ENCODE peak calls at places on chromosomes 12 and 14, in ten cellular contexts. H, C, I, T, L, U, Q, N, B and D are unnamed samples.

GRCh38 chr12:67766370-67766769 is 117.8 kb downstream of the DYRK2 start:
- DNase-seq in T (no peak), C (no peak), U (peak), N (no peak), B (no peak), Q (no peak), H (peak), L (no peak), I (no peak), D (no peak)

GRCh38 chr14:74583689-74584434 is 28.2 kb downstream of the LTBP2 start:
- DNase-seq in T (peak), I (no peak), Q (no peak), N (peak), H (peak), L (no peak), U (peak), B (peak), C (no peak), D (peak)

GRCh38 chr14:31781578-31781977 is 220.4 kb downstream of the NUBPL start:
- DNase-seq in U (no peak), T (no peak), L (no peak), B (no peak), N (no peak), I (peak), H (no peak), Q (no peak), C (no peak), D (no peak)

GRCh38 chr12:132190012-132190755 is 45.9 kb downstream of the NOC4L start:
- DNase-seq in Q (peak), H (no peak), L (no peak), N (peak), C (no peak), I (no peak), T (peak), U (peak), B (no peak), D (no peak)

GRCh38 chr14:22140623-22141022 is 448.4 kb downstream of the DAD1 start:
- DNase-seq in I (no peak), T (no peak), L (no peak), B (no peak), N (no peak), H (no peak), C (no peak), Q (no peak), U (no peak), D (no peak)

GRCh38 chr14:101992708-101993107 is 28.3 kb downstream of the DYNC1H1 start:
- DNase-seq in U (no peak), N (no peak), T (no peak), B (no peak), H (no peak), L (no peak), Q (no peak), I (no peak), C (no peak), D (peak)

GRCh38 chr12:54658306-54659264 is 10.4 kb upstream of the DCD start:
- DNase-seq in B (peak), T (no peak), Q (peak), L (no peak), C (no peak), N (peak), I (peak), H (peak), U (peak), D (peak)

GRCh38 chr14:68626386-68626785 is 166.5 kb downstream of the ZFP36L1 start:
- DNase-seq in U (no peak), I (no peak), B (no peak), N (no peak), L (no peak), C (no peak), Q (no peak), T (peak), H (no peak), D (no peak)

GRCh38 chr12:113130457-113131135 is 5.0 kb downstream of the RASAL1 start:
- DNase-seq in U (peak), H (no peak), L (no peak), I (no peak), T (peak), B (no peak), C (no peak), N (no peak), Q (no peak), D (no peak)

GRCh38 chr12:78004451-78005093 is 173.9 kb downstream of the NAV3 start:
- DNase-seq in U (no peak), L (no peak), H (no peak), Q (no peak), N (no peak), I (no peak), C (no peak), B (no peak), T (no peak), D (no peak)

GRCh38 chr12:28083816-28084678 is 106.2 kb upstream of the CCDC91 start:
- DNase-seq in L (no peak), T (no peak), B (no peak), I (no peak), C (no peak), Q (no peak), H (no peak), U (no peak), N (no peak), D (no peak)

GRCh38 chr14:68824517-68825347 is 31.9 kb upstream of the ZFP36L1 start:
- DNase-seq in H (peak), Q (peak), L (no peak), N (peak), I (peak), B (no peak), C (peak), T (peak), U (peak), D (peak)

GRCh38 chr14:21476526-21476924 is 234 bp downstream of the RAB2B start:
- DNase-seq in I (no peak), H (no peak), Q (peak), N (peak), L (peak), C (peak), T (peak), U (peak), B (no peak), D (peak)

GRCh38 chr14:68012861-68013260 is 193.3 kb downstream of the RAD51B start:
- DNase-seq in L (no peak), U (no peak), B (no peak), I (no peak), Q (no peak), C (no peak), N (no peak), H (no peak), T (no peak), D (no peak)